ENCODE peak calls at places on chromosomes 4 and X, in eight cellular contexts. S, Y, U, J, I, T, H and P are unnamed samples.
A peak's percentile ranks its signal among the peaks of the same experiment; 100 is the strongest.

GRCh38 chrX:8668797-8669196 is 63.1 kb downstream of the ANOS1 start:
- DNase-seq in U (no peak), I (no peak), Y (no peak), T (peak; percentile 18), J (no peak), H (no peak), S (no peak), P (no peak)

GRCh38 chr4:2910409-2910808 is 52.8 kb downstream of the NOP14 start:
- DNase-seq in Y (no peak), T (no peak), S (no peak), H (no peak), U (no peak), J (no peak), I (no peak), P (no peak)

GRCh38 chr4:85500110-85500867 is 25.3 kb downstream of the ARHGAP24 start:
- DNase-seq in T (no peak), H (no peak), Y (no peak), U (no peak), J (no peak), I (no peak), S (no peak), P (no peak)

GRCh38 chr4:108060164-108060563 is 70.5 kb downstream of the HADH start:
- DNase-seq in U (peak; percentile 46), I (no peak), Y (no peak), H (no peak), T (no peak), J (no peak), S (peak; percentile 32), P (no peak)

GRCh38 chr4:67273676-67274075 is 271.6 kb downstream of the CENPC start:
- DNase-seq in U (no peak), Y (no peak), S (no peak), I (no peak), H (no peak), J (no peak), T (no peak), P (no peak)

GRCh38 chr4:36094995-36095394 is 149.3 kb downstream of the ARAP2 start:
- DNase-seq in T (no peak), S (no peak), Y (no peak), H (no peak), U (no peak), I (no peak), J (no peak), P (no peak)

GRCh38 chr4:48688953-48689352 is 91.1 kb downstream of the FRYL start:
- DNase-seq in U (no peak), H (no peak), Y (no peak), T (no peak), J (no peak), S (no peak), I (no peak), P (no peak)

GRCh38 chrX:119238557-119238956 is 2.5 kb downstream of the PGRMC1 start:
- DNase-seq in I (no peak), J (no peak), Y (no peak), T (no peak), S (peak; percentile 53), U (peak; percentile 39), H (no peak), P (no peak)

GRCh38 chr4:188911199-188911598 is 772.0 kb downstream of the TRIML1 start:
- DNase-seq in I (no peak), H (no peak), T (no peak), J (peak; percentile 9), S (no peak), U (no peak), Y (no peak), P (no peak)

GRCh38 chr4:26020083-26020668 is 106.2 kb downstream of the SMIM20 start:
- DNase-seq in S (peak; percentile 45), H (no peak), J (no peak), U (peak; percentile 84), I (no peak), T (no peak), Y (no peak), P (no peak)

GRCh38 chr4:174201898-174202297 is 81.6 kb downstream of the FBXO8 start:
- DNase-seq in U (no peak), T (no peak), H (no peak), I (no peak), J (no peak), Y (no peak), S (no peak), P (no peak)

GRCh38 chr4:120844528-120844921 is 78.0 kb downstream of the PRDM5 start:
- DNase-seq in H (peak; percentile 11), Y (no peak), J (no peak), U (no peak), T (no peak), S (no peak), I (no peak), P (no peak)

GRCh38 chr4:61443813-61444510 is 243.8 kb downstream of the ADGRL3 start:
- DNase-seq in T (no peak), U (peak; percentile 61), Y (no peak), S (peak; percentile 38), J (no peak), I (no peak), H (no peak), P (no peak)

GRCh38 chr4:169439244-169439643 is 168.5 kb upstream of the SH3RF1 start:
- DNase-seq in H (no peak), T (no peak), J (no peak), U (peak; percentile 47), S (no peak), I (no peak), Y (no peak), P (no peak)

GRCh38 chr4:41360911-41361830 is 104.4 kb downstream of the UCHL1 start:
- DNase-seq in I (peak; percentile 66), J (peak; percentile 55), U (no peak), T (peak; percentile 63), H (no peak), Y (no peak), S (peak; percentile 74), P (no peak)

GRCh38 chr4:4762909-4763814 is 96.3 kb upstream of the MSX1 start:
- DNase-seq in I (no peak), Y (no peak), S (peak; percentile 59), J (no peak), T (no peak), H (peak; percentile 48), U (peak; percentile 59), P (no peak)

GRCh38 chr4:53905281-53905934 is 159.0 kb downstream of the CHIC2 start:
- DNase-seq in T (no peak), I (no peak), J (no peak), U (peak; percentile 33), H (no peak), Y (no peak), S (no peak), P (no peak)

GRCh38 chr4:126779446-126780166 is 853.2 kb upstream of the INTU start:
- DNase-seq in S (no peak), J (no peak), T (no peak), Y (no peak), I (no peak), U (no peak), H (no peak), P (no peak)

GRCh38 chrX:141652315-141652714 is 46.2 kb downstream of the SPANXD start:
- DNase-seq in S (peak; percentile 3), U (no peak), J (no peak), H (no peak), T (no peak), Y (no peak), I (no peak), P (no peak)

GRCh38 chr4:78529569-78530209 is 21.9 kb upstream of the ANXA3 start:
- DNase-seq in J (no peak), U (peak; percentile 74), T (no peak), H (no peak), Y (no peak), I (no peak), S (peak; percentile 57), P (no peak)

GRCh38 chr4:159175989-159176375 is 73.1 kb downstream of the RAPGEF2 start:
- DNase-seq in I (no peak), S (no peak), U (no peak), T (no peak), J (no peak), Y (no peak), H (no peak), P (no peak)

GRCh38 chr4:178689926-178690325 is 1247.7 kb upstream of the AGA start:
- DNase-seq in U (no peak), T (no peak), S (no peak), H (no peak), I (no peak), Y (no peak), J (no peak), P (no peak)

GRCh38 chr4:185792384-185793146 is 19.4 kb downstream of the SORBS2 start:
- DNase-seq in S (peak; percentile 96), I (no peak), Y (no peak), U (peak; percentile 96), T (no peak), J (no peak), H (no peak), P (no peak)

GRCh38 chrX:53128097-53128749 is 34.3 kb downstream of the KANTR start:
- DNase-seq in U (peak; percentile 35), H (no peak), Y (no peak), I (no peak), T (no peak), J (no peak), S (peak; percentile 23), P (no peak)

GRCh38 chr4:147034372-147034771 is 88.7 kb upstream of the TTC29 start:
- DNase-seq in H (no peak), T (no peak), S (peak; percentile 7), I (no peak), Y (no peak), U (peak; percentile 7), J (no peak), P (no peak)

GRCh38 chrX:54909941-54910340 is 10.7 kb upstream of the TRO start:
- DNase-seq in I (no peak), Y (no peak), S (no peak), T (no peak), H (no peak), J (no peak), U (no peak), P (no peak)

GRCh38 chr4:87100093-87100634 is 120.3 kb downstream of the KLHL8 start:
- DNase-seq in S (no peak), J (no peak), H (no peak), U (no peak), T (no peak), I (no peak), Y (no peak), P (no peak)

GRCh38 chrX:140701480-140701879 is 8.1 kb upstream of the LINC00632 start:
- DNase-seq in U (peak; percentile 37), Y (no peak), H (no peak), J (no peak), S (peak; percentile 31), T (no peak), I (no peak), P (no peak)

GRCh38 chr4:73606465-73606974 is 13.7 kb downstream of the RASSF6 start:
- DNase-seq in T (no peak), H (no peak), J (peak; percentile 60), Y (no peak), I (no peak), U (no peak), S (no peak), P (no peak)

GRCh38 chr4:179325181-179325580 is 1882.9 kb upstream of the AGA start:
- DNase-seq in H (no peak), J (no peak), U (no peak), S (no peak), T (no peak), Y (no peak), I (no peak), P (no peak)

GRCh38 chrX:75076429-75076828 is 79.7 kb downstream of the ABCB7 start:
- DNase-seq in I (no peak), Y (no peak), T (no peak), S (no peak), J (no peak), H (no peak), U (no peak), P (no peak)

GRCh38 chr4:19945979-19946380 is 305.7 kb upstream of the SLIT2 start:
- DNase-seq in U (peak; percentile 97), S (peak; percentile 99), I (no peak), T (no peak), H (no peak), Y (no peak), J (no peak), P (no peak)